ENCODE peak calls at places on chromosomes 1 and 21, in seven cellular contexts. Z, D, O, P, M, R and J are unnamed samples.

GRCh38 chr21:41868062-41868710 is 11.0 kb downstream of the PRDM15 start:
- ATAC-seq in R (no peak), O (no peak), P (no peak), Z (peak), M (no peak), D (no peak), J (no peak)

GRCh38 chr1:27005648-27006496 is 6.8 kb downstream of the TENT5B start:
- ATAC-seq in P (no peak), D (no peak), Z (no peak), R (no peak), M (peak), O (no peak), J (no peak)

GRCh38 chr1:204909109-204909508 is 38.4 kb downstream of the NFASC start:
- ATAC-seq in M (no peak), R (no peak), P (no peak), Z (peak), O (no peak), D (no peak), J (peak)

GRCh38 chr1:99704356-99704816 is 58.5 kb downstream of the PALMD start:
- ATAC-seq in D (no peak), P (no peak), Z (no peak), O (no peak), M (no peak), R (no peak), J (no peak)

GRCh38 chr1:8595919-8596318 is 221.5 kb downstream of the RERE start:
- ATAC-seq in P (peak), M (no peak), D (no peak), R (no peak), O (no peak), Z (no peak), J (peak)

GRCh38 chr1:12052008-12052573 is 11.0 kb upstream of the TNFRSF8 start:
- ATAC-seq in R (peak), D (peak), Z (peak), O (peak), M (peak), P (peak), J (peak)

GRCh38 chr1:13808729-13809131 is 108.7 kb downstream of the PRDM2 start:
- ATAC-seq in O (peak), D (peak), R (no peak), P (peak), M (no peak), Z (no peak), J (no peak)

GRCh38 chr1:156772728-156773497 is 5.6 kb downstream of the PRCC start:
- ATAC-seq in O (peak), R (no peak), M (no peak), Z (no peak), P (no peak), D (no peak), J (no peak)

GRCh38 chr1:66370462-66370907 is 163.5 kb upstream of the SGIP1 start:
- ATAC-seq in M (peak), D (no peak), Z (no peak), P (no peak), O (no peak), R (no peak), J (peak)

GRCh38 chr1:1359668-1360468 is 1.5 kb upstream of the MXRA8 start:
- ATAC-seq in Z (no peak), P (peak), R (no peak), O (peak), D (no peak), M (peak), J (no peak)

GRCh38 chr1:226798427-226799411 is 59.6 kb upstream of the ITPKB start:
- ATAC-seq in D (no peak), M (no peak), O (no peak), P (no peak), Z (peak), R (peak), J (peak)

GRCh38 chr1:183096889-183097288 is 73.7 kb downstream of the LAMC1 start:
- ATAC-seq in M (no peak), R (no peak), Z (no peak), D (no peak), O (peak), P (peak), J (no peak)

GRCh38 chr1:41423511-41424191 is 60.8 kb downstream of the EDN2 start:
- ATAC-seq in P (no peak), R (no peak), O (peak), M (no peak), Z (no peak), D (no peak), J (no peak)

GRCh38 chr1:227747948-227748495 is 12.8 kb downstream of the SNAP47 start:
- ATAC-seq in O (no peak), P (no peak), M (no peak), Z (no peak), R (no peak), D (no peak), J (no peak)

GRCh38 chr1:14543191-14543849 is 55.2 kb upstream of the KAZN start:
- ATAC-seq in O (peak), M (no peak), R (no peak), Z (no peak), D (no peak), P (no peak), J (no peak)

GRCh38 chr1:18786149-18786548 is 73.3 kb downstream of the TAS1R2 start:
- ATAC-seq in D (no peak), R (no peak), P (no peak), Z (no peak), O (no peak), M (no peak), J (no peak)

GRCh38 chr1:93354749-93355148 is 9.0 kb downstream of the DR1 start:
- ATAC-seq in D (no peak), M (no peak), R (no peak), P (no peak), O (no peak), Z (no peak), J (no peak)

GRCh38 chr1:38092256-38092655 is 45.7 kb upstream of the POU3F1 start:
- ATAC-seq in D (no peak), Z (no peak), P (no peak), O (no peak), M (no peak), R (no peak), J (no peak)

GRCh38 chr1:225460737-225461532 is 33.1 kb upstream of the LBR start:
- ATAC-seq in Z (no peak), M (peak), D (peak), P (peak), R (peak), O (no peak), J (peak)

GRCh38 chr1:154607084-154607747 is 770 bp downstream of the ADAR start:
- ATAC-seq in M (peak), O (peak), P (peak), Z (peak), D (no peak), R (no peak), J (peak)

GRCh38 chr1:51435902-51436301 is 83.2 kb downstream of the EPS15 start:
- ATAC-seq in D (no peak), R (no peak), P (no peak), Z (no peak), M (no peak), O (no peak), J (no peak)